ENCODE peak calls at places on chromosomes 4 and X, in four cellular contexts. O is endothelial cell of umbilical vein, U is HFF-Myc, G is choroid plexus epithelial cell. E is an unnamed sample.

GRCh38 chr4:101993002-101993840 is 202.7 kb downstream of the BANK1 start:
- DNase-seq in O (no peak), U (no peak), G (no peak), E (no peak)

GRCh38 chr4:80185787-80186548 is 11.3 kb upstream of the PRDM8 start:
- DNase-seq in O (no peak), U (no peak), G (no peak), E (no peak)

GRCh38 chrX:86383681-86384540 is 235.7 kb downstream of the DACH2 start:
- DNase-seq in O (no peak), U (no peak), G (no peak), E (no peak)

GRCh38 chrX:6225307-6226052 is 3.2 kb downstream of the NLGN4X start:
- DNase-seq in O (no peak), U (no peak), G (no peak), E (no peak)

GRCh38 chr4:106355193-106355592 is 13.4 kb downstream of the GIMD1 start:
- DNase-seq in O (no peak), U (no peak), G (peak), E (no peak)

GRCh38 chrX:95885074-95885473 is 799.6 kb upstream of the DIAPH2 start:
- DNase-seq in O (peak), U (no peak), G (peak), E (peak)

GRCh38 chr4:141851246-141851891 is 215.0 kb downstream of the IL15 start:
- DNase-seq in O (no peak), U (no peak), G (peak), E (peak)

GRCh38 chrX:45767021-45767491 is 566.4 kb upstream of the DIPK2B start:
- DNase-seq in O (peak), U (no peak), G (peak), E (peak)

GRCh38 chr4:15665738-15666365 is 10.7 kb upstream of the FBXL5 start:
- DNase-seq in O (peak), U (no peak), G (peak), E (no peak)

GRCh38 chr4:2742081-2742822 is 13.9 kb downstream of the TNIP2 start:
- DNase-seq in O (no peak), U (no peak), G (no peak), E (no peak)

GRCh38 chr4:121597346-121597934 is 99.3 kb downstream of the ANXA5 start:
- DNase-seq in O (no peak), U (no peak), G (peak), E (no peak)

GRCh38 chrX:111071542-111072277 is 24.3 kb upstream of the PAK3 start:
- DNase-seq in O (no peak), U (no peak), G (no peak), E (no peak)

GRCh38 chrX:39813631-39814246 is 284.0 kb downstream of the BCOR start:
- DNase-seq in O (peak), U (no peak), G (peak), E (peak)

GRCh38 chr4:85370400-85371032 is 104.4 kb upstream of the ARHGAP24 start:
- DNase-seq in O (peak), U (peak), G (peak), E (peak)

GRCh38 chrX:41198410-41198809 is 113.2 kb downstream of the USP9X start:
- DNase-seq in O (no peak), U (no peak), G (no peak), E (no peak)

GRCh38 chrX:129932792-129933321 is 26.9 kb downstream of the UTP14A start:
- DNase-seq in O (no peak), U (no peak), G (no peak), E (peak)

GRCh38 chrX:119194631-119195030 is 41.5 kb upstream of the PGRMC1 start:
- DNase-seq in O (peak), U (no peak), G (peak), E (peak)

GRCh38 chrX:122856205-122856604 is 327.9 kb upstream of the GRIA3 start:
- DNase-seq in O (no peak), U (no peak), G (no peak), E (no peak)

GRCh38 chr4:150209140-150209829 is 131.0 kb downstream of the DCLK2 start:
- DNase-seq in O (peak), U (peak), G (peak), E (peak)

GRCh38 chr4:144411700-144412099 is 234.3 kb upstream of the HHIP start:
- DNase-seq in O (no peak), U (no peak), G (no peak), E (no peak)

GRCh38 chr4:53055274-53055673 is 193.2 kb downstream of the RASL11B start:
- DNase-seq in O (no peak), U (peak), G (peak), E (peak)

GRCh38 chr4:100988876-100989275 is 358.4 kb downstream of the PPP3CA start:
- DNase-seq in O (no peak), U (no peak), G (peak), E (no peak)

GRCh38 chr4:87911252-87911774 is 64.2 kb upstream of the SPP1 start:
- DNase-seq in O (no peak), U (no peak), G (peak), E (peak)

GRCh38 chrX:133185938-133186337 is 32.2 kb downstream of the TFDP3 start:
- DNase-seq in O (no peak), U (no peak), G (no peak), E (no peak)

GRCh38 chrX:38664285-38664684 is 102.9 kb downstream of the TSPAN7 start:
- DNase-seq in O (peak), U (no peak), G (peak), E (peak)

GRCh38 chrX:132834109-132834508 is 124.3 kb downstream of the HS6ST2 start:
- DNase-seq in O (no peak), U (no peak), G (no peak), E (no peak)

GRCh38 chr4:140755811-140756291 is 334 bp downstream of the TBC1D9 start:
- DNase-seq in O (peak), U (no peak), G (peak), E (no peak)

GRCh38 chr4:152508386-152508785 is 27.5 kb downstream of the FBXW7 start:
- DNase-seq in O (no peak), U (no peak), G (no peak), E (no peak)

GRCh38 chr4:26836539-26836938 is 24.1 kb upstream of the STIM2 start:
- DNase-seq in O (no peak), U (no peak), G (no peak), E (no peak)

GRCh38 chr4:106816501-106816900 is 219.6 kb downstream of the DKK2 start:
- DNase-seq in O (no peak), U (no peak), G (peak), E (no peak)

GRCh38 chrX:149638860-149639259 is 7.3 kb upstream of the TMEM185A start:
- DNase-seq in O (no peak), U (no peak), G (peak), E (no peak)

GRCh38 chrX:15680401-15680800 is 15.8 kb upstream of the CLTRN start:
- DNase-seq in O (no peak), U (no peak), G (peak), E (peak)

GRCh38 chr4:25857403-25857802 is 5.4 kb downstream of the SEL1L3 start:
- DNase-seq in O (no peak), U (no peak), G (peak), E (no peak)

GRCh38 chr4:135120190-135120589 is 918.6 kb upstream of the PABPC4L start:
- DNase-seq in O (no peak), U (no peak), G (peak), E (peak)

GRCh38 chrX:81202989-81203388 is 1.1 kb downstream of the SH3BGRL start:
- DNase-seq in O (no peak), U (no peak), G (peak), E (no peak)

GRCh38 chr4:173415092-173415491 is 16.2 kb upstream of the SCRG1 start:
- DNase-seq in O (no peak), U (no peak), G (peak), E (peak)

GRCh38 chr4:173417833-173418232 is 18.9 kb upstream of the SCRG1 start:
- DNase-seq in O (peak), U (no peak), G (no peak), E (no peak)

GRCh38 chr4:173414456-173414855 is 15.5 kb upstream of the SCRG1 start:
- DNase-seq in O (no peak), U (no peak), G (no peak), E (no peak)

GRCh38 chr4:173418636-173419035 is 19.7 kb upstream of the SCRG1 start:
- DNase-seq in O (peak), U (no peak), G (no peak), E (no peak)

DNA sequence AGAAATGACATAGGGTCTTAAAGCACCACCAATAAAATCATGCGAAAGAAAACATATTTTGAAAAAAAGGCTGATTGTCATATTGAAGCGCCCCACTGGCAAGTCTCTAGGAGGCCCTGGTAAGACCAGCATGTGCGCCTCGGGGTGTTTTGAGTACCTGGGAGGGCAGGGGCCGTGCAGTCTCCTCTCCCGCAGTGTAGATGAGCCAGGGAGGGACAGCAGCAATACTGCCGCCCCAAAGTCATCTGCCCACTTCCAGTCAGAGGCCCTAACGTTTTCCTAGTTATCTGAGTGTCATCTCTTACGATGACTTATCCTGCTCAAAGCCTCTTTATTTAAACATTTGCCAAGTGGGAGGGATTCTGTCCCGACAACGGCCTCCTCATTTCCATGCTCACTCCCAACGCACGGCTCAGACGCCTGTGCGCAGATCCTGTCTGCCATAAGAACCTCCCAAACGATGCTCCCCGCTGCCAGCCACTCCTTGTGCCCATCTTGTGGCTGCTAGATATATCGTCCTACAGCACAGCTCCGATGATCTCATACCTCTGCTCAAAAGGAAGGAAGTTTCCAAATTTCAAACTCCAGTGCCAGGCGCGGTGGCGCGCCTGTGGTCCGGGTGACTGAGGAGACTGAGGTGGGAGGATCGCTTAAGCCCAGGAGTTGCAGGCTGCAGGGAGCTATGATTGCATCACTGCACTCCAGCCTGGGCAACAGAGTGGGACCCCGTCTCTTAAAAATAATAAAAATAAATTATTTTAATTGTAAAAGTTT is 17.2 kb upstream of the SCRG1 start:
- DNase-seq in O (no peak), U (no peak), G (no peak), E (peak)
- TF ChIP-seq CTCF in O (no peak), U (no peak), G (no peak), E (peak)

GRCh38 chrX:18884916-18885315 is 99.0 kb downstream of the PHKA2 start:
- DNase-seq in O (no peak), U (no peak), G (no peak), E (no peak)

GRCh38 chrX:18886005-18886343 is 97.9 kb downstream of the PHKA2 start:
- DNase-seq in O (no peak), U (no peak), G (no peak), E (no peak)

GRCh38 chrX:18886344-18887161 is 97.4 kb downstream of the PHKA2 start:
- DNase-seq in O (peak), U (no peak), G (peak), E (peak)

GRCh38 chrX:18883961-18884765 is 99.8 kb downstream of the PHKA2 start:
- DNase-seq in O (no peak), U (no peak), G (no peak), E (no peak)

DNA sequence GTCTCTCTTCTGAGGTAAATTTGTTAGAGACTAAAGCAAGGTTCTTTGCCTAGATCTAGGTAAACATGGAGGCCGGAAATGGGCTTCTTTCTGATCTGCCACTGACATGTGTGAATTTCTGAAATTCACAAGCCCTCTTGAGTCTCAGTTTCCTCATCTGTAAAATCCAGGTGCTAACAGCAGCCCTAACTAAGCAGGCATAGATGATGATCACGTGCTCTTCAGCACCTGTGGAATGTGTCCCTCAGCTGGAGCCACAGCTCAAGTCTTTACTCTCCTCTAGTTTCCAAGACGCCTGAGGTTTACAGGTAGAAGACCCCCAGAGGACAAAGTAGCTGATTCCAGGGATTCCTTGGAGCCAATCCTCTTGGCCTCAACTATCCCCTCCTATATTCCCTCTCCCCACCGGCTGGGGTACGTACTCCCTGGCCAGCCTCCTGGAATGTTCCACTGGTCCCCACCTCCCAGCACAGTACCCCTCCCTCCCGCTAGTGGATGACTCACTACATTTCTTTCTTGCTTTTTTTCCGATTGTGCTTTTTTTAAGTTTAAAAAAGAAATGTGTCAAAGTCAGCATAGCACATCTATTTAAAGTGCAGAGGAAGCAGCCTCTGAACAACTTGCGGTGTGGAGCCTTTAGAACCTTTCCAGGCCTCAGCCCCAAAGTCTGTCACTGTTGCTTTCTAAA is 98.5 kb downstream of the PHKA2 start:
- DNase-seq in O (peak), U (no peak), G (peak), E (no peak)
- H3K4me3 ChIP-seq in O (peak), U (no peak), G (peak), E (no peak)

GRCh38 chr4:1721003-1721665 is at the start of the genes TACC3 and TMEM129:
- DNase-seq in O (peak), U (peak), G (peak), E (peak)
- TF ChIP-seq CTCF in O (no peak), U (no peak), G (no peak), E (no peak)

GRCh38 chr4:7879127-7879526 is 60.5 kb downstream of the AFAP1 start:
- DNase-seq in O (no peak), U (no peak), G (no peak), E (no peak)

GRCh38 chr4:7877131-7877530 is 62.5 kb downstream of the AFAP1 start:
- DNase-seq in O (no peak), U (no peak), G (no peak), E (no peak)

GRCh38 chr4:7880681-7881080 is 59.0 kb downstream of the AFAP1 start:
- DNase-seq in O (no peak), U (no peak), G (no peak), E (no peak)

GRCh38 chr4:7876096-7876993 is 63.3 kb downstream of the AFAP1 start:
- DNase-seq in O (peak), U (no peak), G (peak), E (peak)

DNA sequence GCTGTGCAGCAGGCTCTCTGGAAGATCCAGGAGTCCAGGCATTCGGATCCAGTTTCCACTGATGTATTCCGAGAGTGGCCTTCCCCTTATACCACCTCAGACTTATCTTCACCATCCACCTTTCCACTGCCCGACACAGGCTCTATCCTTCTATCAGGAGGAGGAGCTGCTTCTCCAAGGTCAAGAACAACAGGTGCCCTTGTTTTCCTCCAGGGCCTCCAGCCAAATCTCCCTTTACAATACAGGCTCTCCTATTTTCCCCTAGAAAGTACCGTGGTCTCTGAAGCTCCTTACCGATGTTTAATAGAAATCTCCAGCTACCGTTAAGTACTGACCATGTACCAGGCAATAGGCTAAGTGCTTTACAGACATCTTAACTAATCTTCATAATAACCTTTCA is 61.3 kb downstream of the AFAP1 start:
- DNase-seq in O (peak), U (no peak), G (no peak), E (no peak)
- H3K4me3 ChIP-seq in O (no peak), U (no peak), G (no peak), E (no peak)

GRCh38 chrX:31223817-31224216 is 152.0 kb upstream of the FTHL17 start:
- DNase-seq in O (peak), U (no peak), G (peak), E (peak)

GRCh38 chrX:31222946-31223345 is 151.1 kb upstream of the FTHL17 start:
- DNase-seq in O (no peak), U (no peak), G (no peak), E (no peak)

GRCh38 chrX:31227250-31227649 is 155.4 kb upstream of the FTHL17 start:
- DNase-seq in O (no peak), U (no peak), G (no peak), E (no peak)

GRCh38 chrX:31225819-31226218 is 154.0 kb upstream of the FTHL17 start:
- DNase-seq in O (no peak), U (no peak), G (no peak), E (no peak)

GRCh38 chrX:31224321-31225012 is 152.6 kb upstream of the FTHL17 start:
- DNase-seq in O (peak), U (no peak), G (no peak), E (no peak)
- TF ChIP-seq CTCF in O (no peak), U (no peak), G (no peak), E (no peak)

DNA sequence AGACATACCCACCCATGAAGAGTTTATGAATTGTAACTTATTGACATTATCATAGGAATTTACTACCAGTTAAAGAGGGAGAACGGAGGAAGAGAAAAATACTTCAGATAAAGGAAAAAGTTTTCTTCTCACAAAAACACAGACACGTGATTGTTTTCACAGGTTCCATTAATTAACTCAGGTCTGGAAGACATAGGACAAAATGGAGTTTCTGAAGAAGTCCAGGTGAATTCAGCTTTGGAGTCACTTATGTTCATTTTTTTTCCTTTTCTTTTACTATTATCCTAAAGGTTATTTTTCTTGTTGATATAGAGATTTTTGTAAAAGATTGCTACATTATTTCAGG is 20.5 kb downstream of the NIPAL1 start:
- DNase-seq in O (no peak), U (no peak), G (no peak), E (no peak)
- H3K4me3 ChIP-seq in O (no peak), U (no peak), G (no peak), E (no peak)

GRCh38 chr4:95129708-95130343 is 372.1 kb downstream of the BMPR1B start:
- DNase-seq in O (peak), U (peak), G (peak), E (peak)

GRCh38 chr4:95129036-95129435 is 371.3 kb downstream of the BMPR1B start:
- DNase-seq in O (peak), U (no peak), G (peak), E (no peak)

GRCh38 chr4:95120456-95120855 is 362.7 kb downstream of the BMPR1B start:
- DNase-seq in O (no peak), U (no peak), G (no peak), E (no peak)

GRCh38 chr4:95122001-95122400 is 364.2 kb downstream of the BMPR1B start:
- DNase-seq in O (no peak), U (no peak), G (no peak), E (no peak)

GRCh38 chr4:95124906-95125504 is 367.2 kb downstream of the BMPR1B start:
- DNase-seq in O (peak), U (peak), G (peak), E (peak)
- TF ChIP-seq CTCF in O (peak), U (peak), G (peak), E (peak)

DNA sequence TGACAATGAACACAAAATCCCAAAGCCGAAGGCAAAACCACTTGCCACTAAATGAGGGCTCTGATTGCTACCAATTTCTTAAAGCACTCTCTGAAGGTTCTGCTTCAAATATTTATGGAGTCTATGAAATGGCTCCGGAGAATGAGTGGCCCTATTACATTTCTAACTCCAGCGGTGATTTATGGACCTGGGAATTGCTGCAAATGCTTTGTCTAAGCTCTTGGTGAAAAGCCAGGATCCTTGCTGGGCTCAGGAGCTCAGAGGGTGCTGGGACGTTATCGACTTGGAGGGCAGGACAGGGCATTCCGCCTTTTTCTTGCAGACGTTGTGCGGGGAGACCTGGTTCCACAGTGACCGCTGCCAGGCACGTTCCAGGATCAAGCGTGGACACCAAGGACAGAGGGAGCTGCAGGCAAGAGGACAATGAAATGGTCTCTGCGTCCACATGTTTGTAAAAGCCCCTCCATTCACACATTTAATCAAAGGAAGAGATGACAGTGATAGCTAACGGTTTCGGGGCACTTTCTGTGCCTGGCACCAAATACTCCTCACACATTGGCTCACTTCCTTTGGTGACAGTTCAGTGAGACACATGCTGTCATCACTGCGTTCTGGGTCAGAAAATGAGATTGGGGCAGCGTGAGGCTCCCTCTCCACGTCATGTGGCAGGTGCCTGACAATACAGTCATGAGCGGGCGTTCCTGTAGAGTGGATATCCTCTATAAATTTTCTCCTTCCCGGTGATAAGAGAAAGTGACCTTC is 58.8 kb downstream of the C4orf50 start:
- DNase-seq in O (no peak), U (no peak), G (no peak), E (no peak)
- H3K4me3 ChIP-seq in O (no peak), U (no peak), G (no peak), E (no peak)

E was measured in fibroblast of villous mesenchyme.